ENCODE peak calls at places on chromosomes 12 and 14, in five cellular contexts. N, G, P, W and T are unnamed samples.

GRCh38 chr14:33714527-33715222 is 236.2 kb downstream of the EGLN3 start:
- DNase-seq in P (no peak), N (no peak), G (no peak), W (no peak), T (no peak)

GRCh38 chr14:57389646-57390036 is 745 bp upstream of the NAA30 start:
- DNase-seq in G (no peak), W (no peak), N (no peak), P (no peak), T (no peak)

GRCh38 chr14:61670576-61670975 is 24.7 kb upstream of the HIF1A start:
- DNase-seq in P (no peak), N (no peak), G (no peak), W (no peak), T (no peak)

GRCh38 chr14:54221971-54222370 is 174.8 kb upstream of the CDKN3 start:
- DNase-seq in P (no peak), N (no peak), G (no peak), W (no peak), T (no peak)

GRCh38 chr12:92110083-92110640 is 35.5 kb downstream of the BTG1 start:
- DNase-seq in P (no peak), W (no peak), G (no peak), N (no peak), T (no peak)

GRCh38 chr14:91352696-91353692 is 64.6 kb downstream of the CCDC88C start:
- DNase-seq in P (no peak), W (no peak), N (no peak), G (no peak), T (no peak)

GRCh38 chr12:219891-220352 is 6.0 kb upstream of the SLC6A12 start:
- DNase-seq in W (no peak), P (peak), G (peak), N (peak), T (peak)

GRCh38 chr14:96904201-96904600 is 107.0 kb downstream of the VRK1 start:
- DNase-seq in P (no peak), W (no peak), N (no peak), G (no peak), T (no peak)

GRCh38 chr12:117134059-117134458 is 34.8 kb upstream of the TESC start:
- DNase-seq in G (no peak), P (no peak), W (peak), N (no peak), T (no peak)

GRCh38 chr12:4355843-4356327 is 23.6 kb downstream of the FGF23 start:
- DNase-seq in G (no peak), N (no peak), W (no peak), P (peak), T (no peak)

GRCh38 chr12:12349711-12350665 is at the start of gene MANSC1:
- DNase-seq in W (no peak), N (peak), G (peak), P (peak), T (peak)

GRCh38 chr12:63845726-63846125 is 1.2 kb downstream of the SRGAP1 start:
- DNase-seq in G (no peak), W (peak), N (no peak), P (no peak), T (no peak)

GRCh38 chr12:28766398-28766797 is 382.7 kb upstream of the FAR2 start:
- DNase-seq in P (no peak), W (no peak), N (no peak), G (no peak), T (no peak)

GRCh38 chr12:57765003-57765697 is 1.7 kb downstream of the CYP27B1 start:
- DNase-seq in N (no peak), P (no peak), W (no peak), G (peak), T (no peak)

GRCh38 chr14:104016873-104017650 is 68.4 kb upstream of the ASPG start:
- DNase-seq in W (no peak), P (no peak), G (no peak), N (no peak), T (no peak)

GRCh38 chr12:122874081-122874480 is 21.8 kb downstream of the VPS37B start:
- DNase-seq in G (no peak), W (no peak), P (no peak), N (no peak), T (no peak)

GRCh38 chr14:73180385-73180805 is 44.1 kb downstream of the PSEN1 start:
- DNase-seq in P (no peak), G (no peak), N (no peak), W (peak), T (no peak)

GRCh38 chr12:24565300-24565699 is 383.6 kb downstream of the BCAT1 start:
- DNase-seq in P (no peak), N (no peak), W (no peak), G (no peak), T (no peak)

GRCh38 chr14:64918216-64918615 is 4.0 kb downstream of the CHURC1 start:
- DNase-seq in P (no peak), W (no peak), G (no peak), N (no peak), T (no peak)

GRCh38 chr12:119423285-119423684 is 88.8 kb downstream of the CCDC60 start:
- DNase-seq in W (no peak), P (no peak), G (no peak), N (no peak), T (no peak)

GRCh38 chr12:46518184-46518583 is 145.6 kb upstream of the SLC38A2 start:
- DNase-seq in P (no peak), W (no peak), N (no peak), G (no peak), T (no peak)

GRCh38 chr12:68264864-68265256 is 11.5 kb upstream of the IL22 start:
- DNase-seq in P (no peak), N (no peak), W (no peak), G (no peak), T (no peak)

GRCh38 chr12:26614217-26614616 is 218.8 kb downstream of the ITPR2 start:
- DNase-seq in P (no peak), N (no peak), G (no peak), W (no peak), T (no peak)

GRCh38 chr14:51071851-51072250 is 23.1 kb downstream of the TRIM9 start:
- DNase-seq in P (no peak), N (no peak), G (no peak), W (no peak), T (no peak)

GRCh38 chr12:2282321-2282720 is 229.5 kb downstream of the CACNA1C start:
- DNase-seq in W (no peak), P (no peak), N (no peak), G (no peak), T (no peak)

GRCh38 chr12:54352022-54352531 is 12.2 kb downstream of the GPR84 start:
- DNase-seq in N (peak), G (no peak), P (no peak), W (no peak), T (no peak)

GRCh38 chr14:96168581-96168980 is 36.1 kb upstream of the BDKRB2 start:
- DNase-seq in P (no peak), G (no peak), W (no peak), N (no peak), T (no peak)

GRCh38 chr12:95371571-95371970 is 102.4 kb upstream of the METAP2 start:
- DNase-seq in N (no peak), G (no peak), W (no peak), P (no peak), T (no peak)

GRCh38 chr12:29569392-29569791 is 71.9 kb upstream of the OVCH1 start:
- DNase-seq in W (no peak), P (no peak), G (no peak), N (no peak), T (no peak)

GRCh38 chr12:56679834-56680575 is 8.1 kb downstream of the PTGES3 start:
- DNase-seq in N (no peak), P (no peak), G (no peak), W (no peak), T (no peak)